ENCODE peak calls at places on chromosomes 7 and 10, in five cellular contexts. R is GM12878, C is H1, N is GM12891, Y is K562. P is an unnamed sample.

GRCh38 chr10:35639651-35640311 is 2.3 kb downstream of the FZD8 start:
- DNase-seq in R (no peak), C (no peak), Y (no peak), N (no peak), P (no peak)

GRCh38 chr10:22259280-22259679 is 41.5 kb upstream of the EBLN1 start:
- DNase-seq in C (no peak), N (no peak), Y (no peak), R (no peak), P (no peak)

GRCh38 chr10:102752266-102752930 is 8.7 kb downstream of the WBP1L start:
- DNase-seq in C (no peak), Y (no peak), R (no peak), N (no peak), P (no peak)

GRCh38 chr7:36287371-36288241 is 102.1 kb upstream of the ANLN start:
- DNase-seq in N (no peak), R (no peak), C (no peak), Y (no peak), P (no peak)

GRCh38 chr10:43862756-43863155 is 214.1 kb upstream of the ZNF32 start:
- DNase-seq in C (no peak), R (no peak), N (no peak), Y (no peak), P (no peak)

GRCh38 chr10:123424537-123424936 is 241.6 kb upstream of the GPR26 start:
- DNase-seq in N (no peak), C (no peak), R (no peak), Y (no peak), P (no peak)

GRCh38 chr10:125201108-125201524 is 40.8 kb upstream of the CTBP2 start:
- DNase-seq in C (no peak), R (peak), N (peak), Y (no peak), P (peak)

GRCh38 chr10:86955501-86956194 is 1.8 kb downstream of the MMRN2 start:
- DNase-seq in Y (no peak), R (no peak), N (no peak), C (no peak), P (no peak)

GRCh38 chr10:14623931-14624330 is 150.8 kb downstream of the FAM107B start:
- DNase-seq in N (no peak), Y (no peak), C (no peak), R (no peak), P (no peak)

GRCh38 chr10:45454859-45455258 is 80.8 kb downstream of the ALOX5 start:
- DNase-seq in Y (no peak), N (no peak), R (no peak), C (no peak), P (no peak)

GRCh38 chr10:97333601-97334369 is 744 bp downstream of the FRAT2 start:
- DNase-seq in Y (peak), R (no peak), N (peak), C (no peak), P (peak)

GRCh38 chr10:105963450-105963849 is 1201.1 kb downstream of the SORCS1 start:
- DNase-seq in N (no peak), Y (no peak), R (no peak), C (no peak), P (no peak)

GRCh38 chr7:8296362-8296659 is 34.3 kb upstream of the ICA1 start:
- DNase-seq in R (no peak), C (no peak), N (no peak), Y (no peak), P (no peak)

GRCh38 chr10:73648975-73649829 is 6.6 kb downstream of the SYNPO2L start:
- DNase-seq in R (no peak), C (no peak), N (no peak), Y (peak), P (no peak)

GRCh38 chr10:117365612-117366011 is 9.6 kb downstream of the PDZD8 start:
- DNase-seq in R (no peak), Y (no peak), N (no peak), C (no peak), P (no peak)

GRCh38 chr10:29681700-29682444 is 47.1 kb upstream of the SVIL start:
- DNase-seq in R (no peak), C (no peak), Y (no peak), N (no peak), P (no peak)

GRCh38 chr10:110214380-110214826 is 7.0 kb downstream of the MXI1 start:
- DNase-seq in Y (no peak), N (peak), C (no peak), R (no peak), P (no peak)

GRCh38 chr7:66804001-66804400 is 63.5 kb downstream of the RABGEF1 start:
- DNase-seq in R (no peak), Y (no peak), C (no peak), N (no peak), P (no peak)

GRCh38 chr7:38321515-38321944 is 48.1 kb upstream of the TARP start:
- DNase-seq in R (no peak), Y (no peak), N (no peak), C (no peak), P (no peak)

GRCh38 chr10:61529208-61529607 is 76.0 kb upstream of the TMEM26 start:
- DNase-seq in N (no peak), Y (no peak), R (no peak), C (no peak), P (no peak)

GRCh38 chr7:17234398-17235021 is 63.9 kb upstream of the AHR start:
- DNase-seq in R (peak), Y (peak), C (no peak), N (peak), P (peak)

GRCh38 chr7:73966941-73967831 is 60.8 kb upstream of the ELN start:
- DNase-seq in Y (no peak), C (no peak), R (no peak), N (no peak), P (no peak)

GRCh38 chr10:116170815-116171250 is 102.2 kb downstream of the GFRA1 start:
- DNase-seq in N (no peak), R (no peak), C (no peak), Y (no peak), P (no peak)

GRCh38 chr10:6047847-6048246 is 14.3 kb downstream of the IL2RA start:
- DNase-seq in C (no peak), Y (no peak), N (no peak), R (no peak), P (no peak)

GRCh38 chr7:26417911-26418413 is 126.3 kb downstream of the SNX10 start:
- DNase-seq in Y (peak), C (no peak), R (no peak), N (no peak), P (no peak)

GRCh38 chr7:7175075-7175695 is 7.2 kb upstream of the C1GALT1 start:
- DNase-seq in N (no peak), Y (no peak), C (no peak), R (no peak), P (no peak)

GRCh38 chr10:16904619-16905018 is 87.4 kb upstream of the RSU1 start:
- DNase-seq in C (no peak), N (no peak), Y (no peak), R (no peak), P (no peak)

GRCh38 chr7:115008465-115009114 is 86.7 kb downstream of the MDFIC start:
- DNase-seq in R (no peak), N (no peak), Y (no peak), C (no peak), P (no peak)

GRCh38 chr10:35445150-35445884 is 109.0 kb downstream of the CCNY start:
- DNase-seq in R (no peak), Y (no peak), N (no peak), C (no peak), P (no peak)

DNA sequence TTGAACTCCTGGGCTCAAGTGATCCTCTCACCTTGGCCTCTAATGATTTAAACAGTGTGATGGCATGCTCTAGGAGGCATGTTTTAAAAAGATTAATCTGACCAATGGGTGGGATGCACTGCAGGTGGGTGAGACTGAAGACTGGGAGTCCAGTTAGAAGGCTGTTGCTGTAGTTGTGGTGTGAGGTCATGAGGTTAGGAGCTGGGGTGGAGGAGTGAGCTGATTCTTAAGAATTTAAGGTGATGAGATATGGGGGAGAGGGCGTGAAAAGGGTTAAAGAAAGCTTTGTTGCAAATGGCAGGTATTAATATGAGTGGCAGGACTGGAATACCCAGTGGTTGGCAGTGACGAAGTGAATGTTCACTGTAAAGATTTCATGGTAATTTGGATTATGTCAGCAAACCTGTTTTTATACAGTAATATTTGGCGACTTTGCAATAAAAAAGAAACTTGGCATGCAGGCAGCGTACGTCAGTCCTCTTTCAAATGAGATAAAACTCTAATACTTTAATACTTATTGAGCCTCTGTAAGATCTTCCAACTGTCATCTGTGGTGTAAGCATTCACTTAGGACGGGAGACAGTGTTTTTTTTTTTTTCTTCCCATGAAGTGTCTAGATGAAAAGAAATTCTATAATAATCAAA is 72.8 kb upstream of the MTPN start:
- DNase-seq in N (no peak), R (no peak), Y (no peak), C (no peak), P (no peak)
- TF ChIP-seq POLR2A in N (no peak), R (no peak), Y (no peak), C (no peak), P (no peak)

GRCh38 chr10:112385143-112385695 is 11.3 kb downstream of the ACSL5 start:
- DNase-seq in Y (no peak), R (no peak), N (no peak), C (no peak), P (no peak)

GRCh38 chr10:112388548-112388947 is 14.6 kb downstream of the ACSL5 start:
- DNase-seq in N (no peak), R (no peak), C (no peak), Y (no peak), P (no peak)

GRCh38 chr10:112390125-112390703 is 16.3 kb downstream of the ACSL5 start:
- DNase-seq in N (no peak), Y (no peak), C (no peak), R (no peak), P (no peak)

GRCh38 chr10:112393341-112393740 is 19.4 kb downstream of the ACSL5 start:
- DNase-seq in C (no peak), Y (no peak), N (no peak), R (no peak), P (no peak)

DNA sequence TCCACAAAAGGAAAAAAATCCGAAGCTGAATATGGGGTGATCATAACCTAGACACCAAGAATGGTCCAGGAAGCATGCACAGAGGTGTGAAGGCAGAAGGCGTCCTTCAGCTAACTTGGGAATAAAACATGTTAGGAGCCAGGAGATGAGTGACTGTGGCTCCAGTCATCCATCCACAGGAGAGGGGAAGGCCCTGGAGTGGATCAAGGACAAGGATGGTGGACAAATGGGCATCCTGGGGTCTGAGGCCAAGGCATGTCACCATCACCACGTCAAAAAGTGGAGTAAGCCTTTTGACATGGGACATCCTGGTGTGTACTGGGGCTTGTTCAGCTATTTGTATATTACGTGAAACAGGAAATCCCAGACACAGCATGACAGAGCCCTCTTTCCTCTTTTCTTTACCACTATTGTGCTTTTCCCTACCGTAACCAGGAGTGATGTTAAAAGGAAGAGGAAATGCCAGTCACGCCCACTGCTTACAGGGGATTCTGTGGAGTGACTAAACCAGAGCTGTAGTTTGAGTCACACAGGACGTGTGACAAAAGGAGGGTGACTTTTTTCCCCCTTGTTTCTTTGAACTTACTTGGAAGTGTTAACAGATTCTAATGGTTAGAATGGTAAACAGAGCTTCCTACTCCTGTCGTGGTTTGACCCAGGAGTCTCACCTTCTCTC is 15.4 kb downstream of the ACSL5 start:
- DNase-seq in N (no peak), C (no peak), R (peak), Y (no peak), P (no peak)
- TF ChIP-seq TAF1 in N (no peak), C (no peak), R (no peak), Y (no peak), P (no peak)

DNA sequence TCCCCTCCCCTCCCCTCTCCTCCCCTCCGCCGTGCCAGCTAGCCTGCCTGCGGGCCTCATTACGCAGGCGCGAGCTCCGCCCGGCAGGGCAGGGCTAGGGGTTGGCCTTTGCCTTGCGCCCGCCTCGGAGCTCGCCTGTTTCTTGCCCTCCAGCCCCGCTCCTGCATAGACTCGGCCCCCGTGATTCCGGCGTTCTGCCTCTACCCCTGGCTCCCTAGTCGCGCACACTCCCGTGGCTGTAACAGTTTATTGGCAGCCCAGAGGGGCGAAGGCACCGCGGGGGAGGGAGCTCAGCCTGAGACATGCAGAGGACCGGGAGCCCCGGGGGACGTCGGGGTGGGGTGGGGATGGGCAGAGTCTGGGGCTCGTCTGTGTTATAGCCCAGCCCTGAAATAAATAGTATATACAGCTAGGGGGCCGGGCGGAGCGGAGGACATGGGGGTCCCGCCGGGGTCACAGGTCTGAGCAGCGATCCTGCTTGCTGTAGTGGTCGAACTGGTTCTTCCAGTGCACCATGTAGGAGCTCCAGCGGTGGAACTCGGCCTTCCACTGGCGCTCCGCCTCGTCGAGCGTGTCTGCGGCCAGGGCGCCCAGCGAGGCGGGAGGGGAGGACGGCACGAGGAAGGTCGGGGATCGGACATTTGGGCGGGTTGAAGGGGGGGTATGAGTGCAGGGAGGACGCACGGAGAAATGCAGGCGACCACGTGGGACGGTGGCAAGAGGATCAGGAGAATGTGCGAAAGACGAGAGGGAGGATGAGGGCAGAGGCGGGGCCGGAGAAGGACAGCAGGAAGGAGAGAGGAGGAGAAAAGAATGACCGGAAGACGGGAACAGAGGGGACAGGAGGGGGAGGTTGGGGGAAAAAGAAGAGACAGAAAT is 485 bp upstream of the UFSP1 start:
- DNase-seq in R (peak), C (peak), Y (peak), N (peak), P (peak)
- TF ChIP-seq POLR2A in R (peak), C (no peak), Y (peak), N (no peak), P (peak)

GRCh38 chr10:127854769-127855583 is 37.8 kb downstream of the CLRN3 start:
- DNase-seq in Y (no peak), R (no peak), C (no peak), N (peak), P (peak)
- TF ChIP-seq TAF1 in Y (no peak), R (no peak), C (no peak), N (no peak), P (no peak)

DNA sequence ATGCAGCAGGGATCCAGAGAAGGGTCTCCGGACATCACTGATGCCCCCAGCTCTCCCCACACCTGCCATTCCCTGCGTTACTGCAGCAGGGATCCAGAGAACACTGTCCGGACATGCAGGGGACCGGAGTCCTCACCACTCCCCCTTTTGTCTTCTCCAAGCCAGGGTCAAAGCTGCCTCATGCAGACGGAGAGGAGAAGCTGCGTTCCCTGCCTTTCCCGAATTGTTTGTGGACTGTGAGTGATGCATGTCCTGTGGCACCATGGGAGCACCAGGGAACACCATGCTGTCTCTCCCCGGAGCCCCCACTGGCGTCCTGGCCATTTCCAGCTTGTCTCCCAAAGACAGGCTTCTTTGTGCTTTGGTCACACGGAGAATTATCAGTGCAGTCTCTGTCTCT is 599.7 kb downstream of the PTPRN2 start:
- DNase-seq in C (no peak), N (no peak), Y (no peak), R (no peak), P (no peak)
- TF ChIP-seq POLR2A in C (no peak), N (no peak), Y (no peak), R (no peak), P (no peak)

GRCh38 chr7:22635349-22635748 is 91.7 kb upstream of the IL6 start:
- DNase-seq in C (no peak), R (no peak), Y (no peak), N (no peak), P (no peak)

GRCh38 chr7:22633954-22634474 is 93.0 kb upstream of the IL6 start:
- DNase-seq in C (no peak), Y (no peak), N (no peak), R (no peak), P (no peak)

GRCh38 chr7:22640269-22640668 is 86.7 kb upstream of the IL6 start:
- DNase-seq in C (no peak), R (peak), N (no peak), Y (no peak), P (no peak)

GRCh38 chr7:22642454-22642853 is 84.5 kb upstream of the IL6 start:
- DNase-seq in N (no peak), R (no peak), C (no peak), Y (no peak), P (no peak)

DNA sequence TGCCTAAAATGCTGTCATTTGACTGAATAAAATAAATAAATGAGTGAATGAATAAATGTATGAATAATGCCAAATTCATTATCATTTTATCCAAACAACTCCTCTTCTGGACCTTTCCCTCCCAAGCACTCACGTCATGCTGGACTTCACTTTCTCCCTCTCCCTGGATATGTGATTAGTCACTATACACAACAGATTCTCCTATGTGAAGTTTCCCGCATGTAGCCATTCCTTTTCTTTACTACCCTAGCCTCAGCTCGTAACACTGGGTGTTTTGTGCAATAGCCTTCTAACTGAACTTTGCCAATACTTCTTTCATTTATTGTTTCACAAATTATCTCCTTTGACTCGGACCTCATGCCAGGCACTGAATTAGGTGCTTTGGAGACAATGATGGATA is 87.6 kb upstream of the IL6 start:
- DNase-seq in Y (no peak), C (no peak), R (no peak), N (no peak), P (no peak)
- TF ChIP-seq TAF1 in Y (no peak), C (no peak), R (no peak), N (no peak), P (no peak)

GRCh38 chr7:6012355-6013104 is 3.5 kb downstream of the AIMP2 start:
- DNase-seq in Y (no peak), N (no peak), R (no peak), C (no peak), P (no peak)

GRCh38 chr7:6011541-6011940 is 2.5 kb downstream of the AIMP2 start:
- DNase-seq in R (no peak), Y (no peak), C (no peak), N (no peak), P (no peak)

GRCh38 chr7:6008668-6009611 is at the start of the genes AIMP2 and PMS2:
- DNase-seq in Y (peak), N (peak), R (peak), C (peak), P (peak)
- TF ChIP-seq POLR2A in Y (peak), N (peak), R (peak), C (peak), P (peak)

DNA sequence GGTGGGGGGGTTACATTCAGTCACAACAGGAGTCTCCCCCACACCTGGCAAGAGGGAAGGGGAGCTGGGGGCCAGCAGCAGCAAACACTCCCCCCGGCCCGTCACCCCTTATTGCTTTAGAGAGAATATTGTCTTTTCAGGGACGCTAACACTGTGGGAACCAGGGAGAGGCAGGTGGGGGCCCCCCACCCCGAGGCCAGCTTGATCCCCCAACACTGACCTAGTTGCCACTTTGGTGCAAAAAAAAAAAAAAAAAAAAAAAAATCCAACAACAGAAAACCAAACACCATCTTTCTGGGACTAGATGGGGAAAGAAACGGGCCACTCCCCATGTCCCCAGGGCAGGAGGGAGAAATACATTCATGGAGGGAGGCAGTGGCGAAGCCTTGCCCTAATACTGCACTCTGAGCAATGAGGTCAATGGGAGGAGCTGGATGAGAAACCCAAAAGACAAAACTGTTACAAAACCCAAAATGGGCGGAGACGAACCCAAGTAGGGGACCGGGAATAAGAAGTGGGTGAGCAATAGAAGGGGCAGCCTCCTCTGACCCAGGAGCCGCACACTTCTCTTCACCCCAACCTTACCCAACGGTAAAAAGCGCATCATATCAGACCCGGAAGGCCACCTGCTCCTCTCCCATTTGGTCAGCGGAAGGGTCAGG is 6.5 kb downstream of the GNB2 start:
- DNase-seq in N (peak), C (no peak), Y (peak), R (no peak), P (peak)
- TF ChIP-seq TAF1 in N (no peak), C (no peak), Y (no peak), R (no peak), P (no peak)